ENCODE peak calls at places on chromosomes 6 and 20, in six cellular contexts. W is IMR-90; H is cardiac muscle cell; E is effector memory CD4-positive, alpha-beta T cell; S is DND-41; I is upper lobe of right lung. J is an unnamed sample.

GRCh38 chr6:27541212-27541931 is 68.5 kb upstream of the ZNF184 start:
- DNase-seq in W (peak), H (no peak), E (no peak), S (no peak), I (no peak), J (no peak)

GRCh38 chr20:2593756-2594155 is 57.4 kb downstream of the TMC2 start:
- DNase-seq in W (no peak), H (no peak), E (no peak), S (no peak), I (no peak), J (no peak)

GRCh38 chr6:52389626-52390360 is 27.8 kb downstream of the PAQR8 start:
- DNase-seq in W (peak), H (no peak), E (peak), S (peak), I (peak), J (no peak)

GRCh38 chr20:675453-676314 is at the start of gene SCRT2:
- DNase-seq in W (peak), H (peak), E (peak), S (no peak), I (peak), J (no peak)

GRCh38 chr20:21729316-21729715 is 23.9 kb downstream of the PAX1 start:
- DNase-seq in W (no peak), H (no peak), E (no peak), S (no peak), I (no peak), J (no peak)

GRCh38 chr6:169168302-169168630 is 85.4 kb downstream of the THBS2 start:
- DNase-seq in W (no peak), H (no peak), E (no peak), S (no peak), I (no peak), J (peak)

GRCh38 chr6:163946437-163946836 is 531.9 kb downstream of the QKI start:
- DNase-seq in W (no peak), H (no peak), E (no peak), S (no peak), I (no peak), J (no peak)

GRCh38 chr20:61560361-61560853 is 308.3 kb downstream of the CDH4 start:
- DNase-seq in W (peak), H (no peak), E (no peak), S (no peak), I (no peak), J (peak)

GRCh38 chr6:10418862-10419748 is 4.2 kb upstream of the TFAP2A start:
- DNase-seq in W (peak), H (no peak), E (no peak), S (no peak), I (peak), J (no peak)

GRCh38 chr20:62134735-62135231 is 8.4 kb downstream of the PSMA7 start:
- DNase-seq in W (peak), H (no peak), E (no peak), S (no peak), I (no peak), J (no peak)

GRCh38 chr6:139747154-139747553 is 372.7 kb upstream of the CITED2 start:
- DNase-seq in W (no peak), H (no peak), E (no peak), S (no peak), I (no peak), J (no peak)

GRCh38 chr6:139743629-139744028 is 369.2 kb upstream of the CITED2 start:
- DNase-seq in W (peak), H (no peak), E (no peak), S (no peak), I (no peak), J (no peak)

GRCh38 chr6:139742671-139743070 is 368.2 kb upstream of the CITED2 start:
- DNase-seq in W (no peak), H (no peak), E (no peak), S (no peak), I (no peak), J (no peak)

GRCh38 chr6:139744891-139745290 is 370.4 kb upstream of the CITED2 start:
- DNase-seq in W (no peak), H (no peak), E (no peak), S (no peak), I (no peak), J (no peak)

GRCh38 chr6:139744038-139744437 is 369.6 kb upstream of the CITED2 start:
- DNase-seq in W (no peak), H (no peak), E (no peak), S (no peak), I (no peak), J (no peak)
- H3K4me3 ChIP-seq in W (no peak), H (no peak), E (no peak), S (no peak), I (no peak), J (no peak)

GRCh38 chr6:7589221-7589620 is 777 bp upstream of the SNRNP48 start:
- DNase-seq in W (no peak), H (no peak), E (no peak), S (no peak), I (no peak), J (no peak)

GRCh38 chr6:7590918-7591302 is 912 bp downstream of the SNRNP48 start:
- DNase-seq in W (peak), H (no peak), E (no peak), S (peak), I (no peak), J (no peak)

GRCh38 chr6:7593234-7593633 is 3.2 kb downstream of the SNRNP48 start:
- DNase-seq in W (no peak), H (no peak), E (no peak), S (no peak), I (no peak), J (no peak)

GRCh38 chr6:7589949-7590917 is at the start of gene SNRNP48:
- DNase-seq in W (peak), H (peak), E (peak), S (peak), I (peak), J (peak)

DNA sequence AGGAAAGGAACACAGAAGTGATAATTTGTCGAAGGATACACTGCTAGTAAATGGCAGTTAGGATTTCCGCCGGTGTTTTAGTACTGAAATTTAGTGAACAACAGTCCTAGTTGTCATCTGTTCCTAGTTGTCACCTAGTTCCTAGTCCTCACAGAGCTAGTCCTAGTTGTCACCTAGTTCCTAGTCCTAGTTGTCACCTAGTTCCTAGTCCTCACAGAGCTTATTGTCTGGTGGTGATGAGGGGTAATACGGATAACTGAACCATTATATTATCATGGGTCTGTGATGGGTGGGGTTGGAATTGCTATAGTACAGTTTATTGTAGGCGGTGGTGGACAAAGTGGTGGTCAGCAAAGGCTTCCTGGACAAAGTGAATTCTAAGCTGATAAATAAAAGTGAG is 1.8 kb downstream of the SNRNP48 start:
- DNase-seq in W (no peak), H (no peak), E (no peak), S (no peak), I (no peak), J (no peak)
- H3K4me3 ChIP-seq in W (no peak), H (no peak), E (no peak), S (peak), I (no peak), J (no peak)

DNA sequence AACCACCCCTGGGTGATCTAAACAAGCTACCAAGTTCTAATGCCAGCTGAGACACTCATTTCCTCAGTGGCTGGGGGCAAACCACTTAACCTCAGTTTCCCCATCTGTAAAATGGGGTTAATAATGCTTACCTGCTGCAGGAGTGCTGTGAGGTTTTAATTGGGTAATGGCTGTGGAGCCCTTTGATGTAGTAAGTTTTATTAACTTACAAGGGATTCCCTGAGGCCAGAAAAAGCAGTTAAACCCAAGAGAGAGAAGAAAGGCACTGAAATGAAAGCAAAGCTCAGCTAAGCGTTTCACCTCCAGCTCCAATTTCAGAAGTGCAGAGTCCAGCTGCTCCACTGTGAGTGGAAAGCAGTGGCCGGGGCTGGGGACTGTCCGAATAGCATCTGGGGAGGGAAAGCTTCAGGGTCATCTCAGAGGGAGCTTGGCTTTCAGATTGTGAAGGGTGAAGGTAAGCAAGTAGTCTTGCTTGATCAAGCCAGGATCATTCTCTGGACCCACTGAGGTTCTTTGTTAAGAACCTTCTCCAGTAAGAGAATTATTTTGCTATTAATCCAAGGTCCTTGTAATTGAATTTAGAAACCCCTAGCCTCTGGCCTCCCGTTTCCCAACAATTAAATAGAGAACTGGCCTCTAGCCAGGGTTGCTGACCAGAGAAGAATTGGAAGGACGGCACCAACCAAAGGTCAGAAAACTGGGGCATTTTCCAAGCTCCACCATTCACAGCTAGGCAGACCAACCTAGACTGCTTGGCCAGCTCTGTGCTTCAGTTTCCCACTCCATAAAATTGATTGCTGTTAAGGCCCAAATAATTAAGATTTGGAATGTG is 20.9 kb upstream of the TCP11 start:
- DNase-seq in W (no peak), H (no peak), E (no peak), S (no peak), I (no peak), J (no peak)
- H3K4me3 ChIP-seq in W (no peak), H (no peak), E (no peak), S (no peak), I (no peak), J (no peak)

DNA sequence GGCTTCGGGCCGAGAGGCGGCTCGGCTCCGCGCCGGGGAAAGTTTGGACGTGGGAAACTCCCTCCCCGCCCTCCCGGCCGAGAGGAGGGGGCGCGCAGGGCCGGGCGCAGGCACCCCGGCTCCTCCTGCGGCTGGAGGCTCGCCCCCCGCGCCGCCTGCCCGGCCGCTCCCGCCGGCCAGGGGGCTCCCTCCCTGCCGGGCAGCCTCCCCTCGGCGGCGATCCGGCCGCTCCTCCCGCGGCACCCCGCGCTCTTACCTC is 370 bp downstream of the CDH22 start:
- DNase-seq in W (no peak), H (no peak), E (no peak), S (no peak), I (no peak), J (no peak)
- H3K4me3 ChIP-seq in W (peak), H (peak), E (peak), S (no peak), I (peak), J (peak)

DNA sequence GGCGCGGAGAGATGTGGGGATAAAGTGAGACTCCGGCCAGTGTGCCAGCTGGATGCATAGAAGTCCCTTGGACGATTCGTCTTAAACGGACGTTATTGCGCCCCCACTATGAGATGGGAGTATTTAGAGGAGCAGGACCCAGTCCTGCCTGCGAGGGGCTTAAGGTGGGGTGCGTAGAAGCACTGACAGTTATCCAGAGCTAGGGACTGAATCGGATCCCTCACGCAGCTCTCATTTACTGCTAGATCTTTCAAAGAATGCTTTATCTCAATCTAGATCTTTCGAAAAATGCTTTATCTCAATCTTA is 648 bp downstream of the NT5E start:
- DNase-seq in W (no peak), H (no peak), E (no peak), S (no peak), I (no peak), J (no peak)
- H3K4me3 ChIP-seq in W (peak), H (peak), E (peak), S (no peak), I (peak), J (no peak)

GRCh38 chr6:16711551-16712249 is 49.6 kb downstream of the ATXN1 start:
- DNase-seq in W (no peak), H (no peak), E (peak), S (no peak), I (no peak), J (no peak)
- H3K4me3 ChIP-seq in W (no peak), H (no peak), E (peak), S (no peak), I (no peak), J (no peak)

DNA sequence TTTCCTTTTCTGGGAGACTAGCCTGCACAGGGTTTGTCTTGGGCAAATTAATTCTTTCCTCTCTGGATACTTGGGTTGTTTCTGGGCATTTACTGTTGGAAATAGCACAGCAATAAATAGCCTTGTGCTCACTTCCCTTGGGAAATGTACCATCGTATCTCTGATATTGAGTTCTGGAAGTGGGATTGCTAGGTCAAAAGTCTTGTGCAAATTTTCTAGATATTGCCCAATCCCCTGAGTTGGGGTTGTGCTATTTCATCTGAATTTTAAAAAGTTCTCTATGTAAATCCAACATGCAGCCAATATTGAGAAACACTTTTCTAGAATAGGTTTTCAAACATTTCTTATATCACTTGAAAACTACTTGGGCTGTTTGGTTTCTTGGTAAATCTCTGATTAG is 64.0 kb upstream of the ELOVL5 start:
- DNase-seq in W (no peak), H (no peak), E (no peak), S (no peak), I (no peak), J (no peak)
- H3K4me3 ChIP-seq in W (no peak), H (no peak), E (no peak), S (no peak), I (no peak), J (no peak)

DNA sequence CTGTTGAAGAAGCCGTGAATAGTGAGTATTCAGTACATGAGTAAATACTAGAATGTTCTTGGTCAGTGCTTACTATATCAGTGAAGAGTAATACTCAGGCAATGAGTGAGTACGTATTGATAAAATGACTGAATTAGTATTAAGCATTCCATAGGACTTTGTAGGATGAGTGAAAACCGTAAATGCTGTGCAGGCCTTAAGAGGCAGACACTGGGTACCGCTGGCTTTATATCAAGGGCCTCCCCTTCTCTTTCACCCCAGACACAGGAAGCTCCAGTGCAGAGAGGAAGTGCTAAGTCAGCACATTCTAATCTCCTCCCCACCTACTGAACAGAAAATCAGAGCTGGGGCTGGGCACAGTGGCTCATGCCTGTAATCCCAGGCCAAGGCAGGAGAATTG is 24.2 kb downstream of the POFUT1 start:
- DNase-seq in W (peak), H (no peak), E (no peak), S (no peak), I (no peak), J (no peak)
- H3K4me3 ChIP-seq in W (no peak), H (no peak), E (no peak), S (no peak), I (no peak), J (no peak)

DNA sequence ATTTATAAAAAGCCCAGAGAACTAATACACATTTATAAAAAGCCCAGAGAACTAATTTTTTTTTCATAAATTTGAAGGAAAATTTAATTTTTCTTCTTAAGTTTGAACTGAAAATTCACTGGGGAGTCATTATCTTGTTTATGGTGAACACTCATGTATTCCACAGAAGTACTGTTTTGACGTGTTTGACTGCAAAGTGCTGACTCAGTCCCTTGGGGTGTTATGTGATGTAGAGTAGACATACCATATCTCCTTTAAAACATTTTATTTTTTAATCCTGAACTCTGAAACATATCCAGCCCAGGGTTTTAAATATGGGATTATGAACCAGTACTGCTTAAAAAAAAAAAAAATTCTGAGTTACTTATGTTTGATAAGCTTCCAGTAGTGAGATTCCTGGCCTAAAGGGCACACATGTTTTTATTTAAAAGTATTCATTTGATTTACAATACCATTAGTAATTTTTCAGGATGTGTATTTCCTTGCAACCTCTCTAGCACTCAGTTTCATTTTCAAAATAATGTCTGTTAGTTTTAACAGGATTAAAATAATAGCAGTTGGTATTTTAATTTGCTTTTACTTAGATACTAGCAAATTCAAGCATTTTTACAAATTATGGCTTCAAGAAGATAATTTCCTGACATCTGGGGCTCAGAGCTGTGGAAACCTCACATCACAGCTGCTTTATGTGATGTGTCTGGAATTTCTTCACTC is 81.6 kb upstream of the PDE10A start:
- DNase-seq in W (peak), H (no peak), E (no peak), S (no peak), I (no peak), J (no peak)
- H3K4me3 ChIP-seq in W (no peak), H (no peak), E (no peak), S (no peak), I (no peak), J (no peak)

J was measured in SJCRH30.